ENCODE peak calls at places on chromosomes 4 and X, in eight cellular contexts. One of them, this sample, is unnamed.
A peak's percentile ranks its signal among the peaks of the same experiment; 100 is the strongest.

GRCh38 chrX:15600745-15601144 is at the start of gene ACE2:
- DNase-seq in GM23338: no peak
- DNase-seq in kidney epithelial cell: no peak
- DNase-seq in Peyer's patch: no peak
- DNase-seq in IMR-90: no peak
- DNase-seq in AG04450: no peak
- DNase-seq in tibial artery: no peak
- DNase-seq in fibroblast of mammary gland: no peak
- DNase-seq in this sample: no peak

GRCh38 chrX:38627683-38628082 is 66.3 kb downstream of the TSPAN7 start:
- DNase-seq in AG04450: no peak
- DNase-seq in tibial artery: no peak
- DNase-seq in IMR-90: peak; percentile 8
- DNase-seq in GM23338: peak; percentile 76
- DNase-seq in kidney epithelial cell: no peak
- DNase-seq in Peyer's patch: no peak
- DNase-seq in fibroblast of mammary gland: peak; percentile 36
- DNase-seq in this sample: peak; percentile 56

GRCh38 chr4:182955411-182955810 is 38.2 kb upstream of the DCTD start:
- DNase-seq in GM23338: no peak
- DNase-seq in fibroblast of mammary gland: no peak
- DNase-seq in Peyer's patch: no peak
- DNase-seq in tibial artery: no peak
- DNase-seq in IMR-90: peak; percentile 68
- DNase-seq in kidney epithelial cell: no peak
- DNase-seq in AG04450: no peak
- DNase-seq in this sample: no peak

GRCh38 chr4:4437798-4438470 is 51.0 kb downstream of the NSG1 start:
- DNase-seq in GM23338: no peak
- DNase-seq in tibial artery: no peak
- DNase-seq in Peyer's patch: no peak
- DNase-seq in kidney epithelial cell: no peak
- DNase-seq in IMR-90: no peak
- DNase-seq in AG04450: no peak
- DNase-seq in fibroblast of mammary gland: no peak
- DNase-seq in this sample: no peak

GRCh38 chrX:150854856-150855255 is 43.6 kb downstream of the CD99L2 start:
- DNase-seq in GM23338: no peak
- DNase-seq in kidney epithelial cell: no peak
- DNase-seq in IMR-90: no peak
- DNase-seq in tibial artery: no peak
- DNase-seq in AG04450: no peak
- DNase-seq in Peyer's patch: no peak
- DNase-seq in fibroblast of mammary gland: no peak
- DNase-seq in this sample: peak; percentile 79

GRCh38 chrX:1453951-1454785 is 1.5 kb upstream of the ASMTL start:
- DNase-seq in fibroblast of mammary gland: peak; percentile 71
- DNase-seq in kidney epithelial cell: no peak
- DNase-seq in GM23338: peak; percentile 93
- DNase-seq in Peyer's patch: peak; percentile 93
- DNase-seq in IMR-90: peak; percentile 69
- DNase-seq in tibial artery: peak; percentile 82
- DNase-seq in AG04450: peak; percentile 23
- DNase-seq in this sample: peak; percentile 81

GRCh38 chr4:102324725-102325124 is 20.6 kb downstream of the SLC39A8 start:
- DNase-seq in tibial artery: no peak
- DNase-seq in GM23338: no peak
- DNase-seq in Peyer's patch: no peak
- DNase-seq in IMR-90: no peak
- DNase-seq in kidney epithelial cell: no peak
- DNase-seq in AG04450: no peak
- DNase-seq in fibroblast of mammary gland: peak; percentile 14
- DNase-seq in this sample: no peak

GRCh38 chr4:26857278-26858034 is 3.2 kb upstream of the STIM2 start:
- DNase-seq in fibroblast of mammary gland: peak; percentile 68
- DNase-seq in IMR-90: peak; percentile 84
- DNase-seq in Peyer's patch: peak; percentile 93
- DNase-seq in kidney epithelial cell: peak; percentile 56
- DNase-seq in GM23338: peak; percentile 90
- DNase-seq in tibial artery: peak; percentile 81
- DNase-seq in AG04450: peak; percentile 57
- DNase-seq in this sample: peak; percentile 89

GRCh38 chrX:77788050-77788449 is 2.0 kb upstream of the ATRX start:
- DNase-seq in Peyer's patch: no peak
- DNase-seq in IMR-90: peak; percentile 14
- DNase-seq in kidney epithelial cell: no peak
- DNase-seq in GM23338: peak; percentile 21
- DNase-seq in tibial artery: no peak
- DNase-seq in AG04450: no peak
- DNase-seq in fibroblast of mammary gland: peak; percentile 39
- DNase-seq in this sample: no peak

GRCh38 chrX:1334854-1335253 is 1.7 kb upstream of the IL3RA start:
- DNase-seq in IMR-90: no peak
- DNase-seq in fibroblast of mammary gland: no peak
- DNase-seq in tibial artery: no peak
- DNase-seq in Peyer's patch: no peak
- DNase-seq in AG04450: no peak
- DNase-seq in kidney epithelial cell: no peak
- DNase-seq in GM23338: no peak
- DNase-seq in this sample: no peak

GRCh38 chr4:123640271-123640670 is 243.7 kb downstream of the SPRY1 start:
- DNase-seq in AG04450: no peak
- DNase-seq in kidney epithelial cell: no peak
- DNase-seq in tibial artery: no peak
- DNase-seq in fibroblast of mammary gland: peak; percentile 75
- DNase-seq in IMR-90: peak; percentile 78
- DNase-seq in Peyer's patch: no peak
- DNase-seq in GM23338: no peak
- DNase-seq in this sample: peak; percentile 20

GRCh38 chrX:103533428-103534216 is 14.3 kb upstream of the RAB40A start:
- DNase-seq in IMR-90: peak; percentile 65
- DNase-seq in Peyer's patch: peak; percentile 67
- DNase-seq in fibroblast of mammary gland: peak; percentile 76
- DNase-seq in kidney epithelial cell: peak; percentile 16
- DNase-seq in tibial artery: peak; percentile 83
- DNase-seq in AG04450: peak; percentile 38
- DNase-seq in GM23338: peak; percentile 68
- DNase-seq in this sample: peak; percentile 54
- H3K4me3 ChIP-seq in IMR-90: no peak overlapping the region
- H3K4me3 ChIP-seq in Peyer's patch: peak overlapping the region; percentile 37
- H3K4me3 ChIP-seq in fibroblast of mammary gland: peak overlapping the region; percentile 6
- H3K4me3 ChIP-seq in kidney epithelial cell: peak overlapping the region; percentile 15
- H3K4me3 ChIP-seq in tibial artery: peak overlapping the region; percentile 44
- H3K4me3 ChIP-seq in AG04450: no peak overlapping the region
- H3K4me3 ChIP-seq in GM23338: peak overlapping the region; percentile 62
- H3K4me3 ChIP-seq in this sample: no peak overlapping the region

GRCh38 chr4:151226004-151226932 is 50.7 kb upstream of the PRSS48 start:
- DNase-seq in AG04450: peak; percentile 60
- DNase-seq in fibroblast of mammary gland: peak; percentile 91
- DNase-seq in kidney epithelial cell: peak; percentile 77
- DNase-seq in GM23338: no peak
- DNase-seq in Peyer's patch: no peak
- DNase-seq in IMR-90: peak; percentile 88
- DNase-seq in tibial artery: no peak
- DNase-seq in this sample: no peak
- H3K4me3 ChIP-seq in AG04450: peak overlapping the region; percentile 64
- H3K4me3 ChIP-seq in fibroblast of mammary gland: peak overlapping the region; percentile 66
- H3K4me3 ChIP-seq in kidney epithelial cell: no peak overlapping the region
- H3K4me3 ChIP-seq in GM23338: no peak overlapping the region
- H3K4me3 ChIP-seq in Peyer's patch: peak overlapping the region; percentile 12
- H3K4me3 ChIP-seq in IMR-90: peak overlapping the region; percentile 59
- H3K4me3 ChIP-seq in tibial artery: peak overlapping the region; percentile 49
- H3K4me3 ChIP-seq in this sample: no peak overlapping the region

GRCh38 chrX:49190783-49191032 is 4.5 kb upstream of the PRICKLE3 start:
- DNase-seq in IMR-90: no peak
- DNase-seq in GM23338: no peak
- DNase-seq in Peyer's patch: peak; percentile 79
- DNase-seq in tibial artery: no peak
- DNase-seq in fibroblast of mammary gland: no peak
- DNase-seq in kidney epithelial cell: no peak
- DNase-seq in AG04450: no peak
- DNase-seq in this sample: no peak
- H3K4me3 ChIP-seq in IMR-90: peak overlapping the region; percentile 48
- H3K4me3 ChIP-seq in GM23338: peak overlapping the region; percentile 27
- H3K4me3 ChIP-seq in Peyer's patch: peak overlapping the region; percentile 62
- H3K4me3 ChIP-seq in tibial artery: peak overlapping the region; percentile 50
- H3K4me3 ChIP-seq in fibroblast of mammary gland: peak overlapping the region; percentile 48
- H3K4me3 ChIP-seq in kidney epithelial cell: peak overlapping the region; percentile 49
- H3K4me3 ChIP-seq in AG04450: peak overlapping the region; percentile 56
- H3K4me3 ChIP-seq in this sample: peak overlapping the region; percentile 55

DNA sequence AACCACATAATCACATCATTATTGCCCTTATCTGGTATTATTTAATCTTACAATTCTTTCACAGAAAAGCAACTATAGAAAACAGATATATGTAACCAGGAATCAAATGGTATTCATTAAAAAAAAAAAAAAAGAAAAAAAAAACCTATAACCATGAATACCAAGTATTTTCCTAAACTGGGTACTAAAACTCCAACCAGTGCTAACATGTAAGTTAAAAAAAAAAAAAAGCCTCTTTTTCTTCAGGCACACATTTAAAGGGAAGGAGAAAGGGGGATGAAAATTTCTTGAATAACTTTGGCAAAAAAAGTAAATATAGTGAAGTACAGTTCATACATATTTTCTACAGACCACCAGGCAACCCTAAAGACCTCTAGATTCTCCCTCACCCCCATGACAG is 2.1 kb downstream of the PPAT start:
- DNase-seq in kidney epithelial cell: no peak
- DNase-seq in GM23338: no peak
- DNase-seq in AG04450: no peak
- DNase-seq in tibial artery: no peak
- DNase-seq in Peyer's patch: no peak
- DNase-seq in fibroblast of mammary gland: no peak
- DNase-seq in IMR-90: no peak
- DNase-seq in this sample: no peak
- H3K4me3 ChIP-seq in kidney epithelial cell: no peak overlapping the region
- H3K4me3 ChIP-seq in GM23338: peak overlapping the region; percentile 99
- H3K4me3 ChIP-seq in AG04450: peak overlapping the region; percentile 86
- H3K4me3 ChIP-seq in tibial artery: no peak overlapping the region
- H3K4me3 ChIP-seq in Peyer's patch: no peak overlapping the region
- H3K4me3 ChIP-seq in fibroblast of mammary gland: no peak overlapping the region
- H3K4me3 ChIP-seq in IMR-90: no peak overlapping the region
- H3K4me3 ChIP-seq in this sample: peak overlapping the region; percentile 78

DNA sequence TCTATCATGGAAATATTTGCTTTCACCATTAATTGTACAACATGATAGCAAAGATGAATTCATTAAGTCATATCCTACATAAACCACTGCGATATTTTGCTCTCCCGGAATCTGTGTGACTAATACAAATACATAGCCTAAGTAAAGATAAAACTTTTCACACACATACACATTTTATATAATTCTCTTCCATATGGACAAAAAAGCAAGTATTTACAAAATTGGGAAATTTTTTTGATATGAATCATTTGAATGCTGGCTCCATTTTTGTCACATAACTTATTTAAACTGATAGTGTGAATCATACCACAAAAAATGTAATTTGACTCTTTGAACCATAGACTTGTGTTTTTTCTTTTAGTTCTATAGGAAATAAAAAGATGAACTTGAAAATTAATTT is 398.8 kb downstream of the PABPC4L start:
- DNase-seq in AG04450: no peak
- DNase-seq in Peyer's patch: no peak
- DNase-seq in GM23338: no peak
- DNase-seq in fibroblast of mammary gland: peak; percentile 40
- DNase-seq in tibial artery: no peak
- DNase-seq in IMR-90: peak; percentile 75
- DNase-seq in kidney epithelial cell: no peak
- DNase-seq in this sample: no peak
- H3K4me3 ChIP-seq in AG04450: no peak overlapping the region
- H3K4me3 ChIP-seq in Peyer's patch: no peak overlapping the region
- H3K4me3 ChIP-seq in GM23338: no peak overlapping the region
- H3K4me3 ChIP-seq in fibroblast of mammary gland: no peak overlapping the region
- H3K4me3 ChIP-seq in tibial artery: no peak overlapping the region
- H3K4me3 ChIP-seq in IMR-90: no peak overlapping the region
- H3K4me3 ChIP-seq in kidney epithelial cell: no peak overlapping the region
- H3K4me3 ChIP-seq in this sample: no peak overlapping the region

DNA sequence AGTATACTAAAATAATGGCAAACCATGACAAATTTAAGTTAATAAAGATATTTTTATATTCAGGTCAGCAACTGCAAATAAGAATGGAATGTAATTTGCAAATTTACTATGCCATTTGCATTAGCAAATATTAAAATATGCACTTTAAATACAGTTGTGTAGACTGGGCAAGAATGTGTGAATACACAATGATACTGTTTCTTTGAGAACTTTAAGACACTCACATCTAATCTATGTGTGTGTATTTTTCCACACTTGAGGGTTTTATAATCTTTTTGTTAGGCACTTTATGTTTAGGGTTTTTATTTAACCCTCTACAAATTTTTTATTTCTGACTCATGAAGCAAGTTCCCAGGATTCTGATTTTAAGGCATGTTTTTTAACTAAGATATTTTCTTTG is 23.8 kb upstream of the NDNF start:
- DNase-seq in AG04450: no peak
- DNase-seq in IMR-90: no peak
- DNase-seq in tibial artery: no peak
- DNase-seq in fibroblast of mammary gland: no peak
- DNase-seq in kidney epithelial cell: no peak
- DNase-seq in GM23338: no peak
- DNase-seq in Peyer's patch: no peak
- DNase-seq in this sample: no peak
- H3K4me3 ChIP-seq in AG04450: no peak overlapping the region
- H3K4me3 ChIP-seq in IMR-90: no peak overlapping the region
- H3K4me3 ChIP-seq in tibial artery: no peak overlapping the region
- H3K4me3 ChIP-seq in fibroblast of mammary gland: no peak overlapping the region
- H3K4me3 ChIP-seq in kidney epithelial cell: no peak overlapping the region
- H3K4me3 ChIP-seq in GM23338: no peak overlapping the region
- H3K4me3 ChIP-seq in Peyer's patch: no peak overlapping the region
- H3K4me3 ChIP-seq in this sample: no peak overlapping the region

GRCh38 chrX:48919947-48920712 is 1.3 kb upstream of the PIM2 start:
- DNase-seq in tibial artery: no peak
- DNase-seq in IMR-90: no peak
- DNase-seq in fibroblast of mammary gland: no peak
- DNase-seq in kidney epithelial cell: no peak
- DNase-seq in GM23338: no peak
- DNase-seq in Peyer's patch: no peak
- DNase-seq in AG04450: no peak
- DNase-seq in this sample: no peak
- H3K4me3 ChIP-seq in tibial artery: peak overlapping the region; percentile 67
- H3K4me3 ChIP-seq in IMR-90: no peak overlapping the region
- H3K4me3 ChIP-seq in fibroblast of mammary gland: no peak overlapping the region
- H3K4me3 ChIP-seq in kidney epithelial cell: no peak overlapping the region
- H3K4me3 ChIP-seq in GM23338: peak overlapping the region; percentile 63
- H3K4me3 ChIP-seq in Peyer's patch: no peak overlapping the region
- H3K4me3 ChIP-seq in AG04450: no peak overlapping the region
- H3K4me3 ChIP-seq in this sample: peak overlapping the region; percentile 59

DNA sequence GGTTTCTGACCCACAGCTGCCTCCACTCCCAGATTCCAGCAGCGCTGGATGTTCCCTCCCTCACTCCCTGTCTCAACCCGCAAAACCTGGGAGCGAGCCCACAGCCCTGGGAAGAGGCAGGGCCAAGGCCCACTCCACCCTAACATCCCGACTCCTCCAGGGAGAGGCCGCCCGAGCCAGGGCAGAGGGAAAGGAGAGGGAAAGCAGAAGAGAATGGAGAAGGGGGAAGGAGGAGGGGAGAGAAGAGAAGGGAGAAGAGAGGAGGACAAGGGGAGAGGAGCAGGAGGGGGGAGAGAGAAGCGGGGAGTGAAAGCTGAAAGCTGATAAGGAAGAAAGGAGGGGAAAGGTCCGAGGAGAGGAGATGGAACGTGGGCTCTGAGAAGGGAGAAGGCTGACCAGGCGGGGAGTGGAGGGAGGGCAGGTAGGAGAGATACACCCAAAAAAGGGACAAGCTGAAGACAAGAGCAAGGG is 120.2 kb upstream of the PJA1 start:
- DNase-seq in tibial artery: peak; percentile 21
- DNase-seq in Peyer's patch: no peak
- DNase-seq in fibroblast of mammary gland: no peak
- DNase-seq in GM23338: no peak
- DNase-seq in IMR-90: no peak
- DNase-seq in kidney epithelial cell: no peak
- DNase-seq in AG04450: no peak
- DNase-seq in this sample: no peak
- H3K4me3 ChIP-seq in tibial artery: peak overlapping the region; percentile 50
- H3K4me3 ChIP-seq in Peyer's patch: peak overlapping the region; percentile 15
- H3K4me3 ChIP-seq in fibroblast of mammary gland: peak overlapping the region; percentile 35
- H3K4me3 ChIP-seq in GM23338: peak overlapping the region; percentile 51
- H3K4me3 ChIP-seq in IMR-90: peak overlapping the region; percentile 23
- H3K4me3 ChIP-seq in kidney epithelial cell: peak overlapping the region; percentile 29
- H3K4me3 ChIP-seq in AG04450: peak overlapping the region; percentile 55
- H3K4me3 ChIP-seq in this sample: peak overlapping the region; percentile 56